ENCODE peak calls at places on chromosomes 6 and 20, in seven cellular contexts. G is GM20000, Q is fibroblast of the aortic adventitia, D is HL-60, L is fibroblast of lung, C is retinal pigment epithelial cell, X is astrocyte of the spinal cord. P is an unnamed sample.
A peak's percentile ranks its signal among the peaks of the same experiment; 100 is the strongest.

GRCh38 chr6:8658391-8658790 is 223.0 kb upstream of the SLC35B3 start:
- DNase-seq in X (no peak), C (no peak), D (no peak), L (no peak), Q (no peak), G (no peak), P (no peak)

GRCh38 chr20:46801003-46801702 is 91.7 kb downstream of the SLC2A10 start:
- DNase-seq in X (no peak), L (no peak), G (no peak), D (no peak), C (no peak), Q (no peak), P (no peak)

GRCh38 chr6:69918766-69919165 is 52.4 kb downstream of the COL19A1 start:
- DNase-seq in D (no peak), X (no peak), G (no peak), C (no peak), Q (no peak), L (peak; percentile 8), P (no peak)

GRCh38 chr6:18400831-18401446 is 13.8 kb downstream of the RNF144B start:
- DNase-seq in Q (no peak), C (no peak), X (peak; percentile 70), D (no peak), L (peak; percentile 79), G (peak; percentile 24), P (peak; percentile 50)

GRCh38 chr6:34486106-34486740 is 20.3 kb downstream of the PACSIN1 start:
- DNase-seq in D (no peak), L (no peak), G (no peak), C (no peak), Q (no peak), X (no peak), P (no peak)

GRCh38 chr6:41494212-41495115 is 51.7 kb upstream of the FOXP4 start:
- DNase-seq in Q (no peak), X (no peak), D (no peak), C (no peak), G (no peak), L (peak; percentile 48), P (no peak)

GRCh38 chr6:30985490-30985889 is 2.0 kb downstream of the MUC21 start:
- DNase-seq in G (no peak), C (no peak), L (peak; percentile 17), D (no peak), X (no peak), Q (no peak), P (no peak)

GRCh38 chr6:42512498-42513042 is 51.3 kb upstream of the UBR2 start:
- DNase-seq in X (no peak), G (no peak), C (no peak), Q (no peak), D (no peak), L (no peak), P (no peak)

GRCh38 chr6:33427585-33428218 is 7.8 kb downstream of the SYNGAP1 start:
- DNase-seq in L (no peak), X (no peak), Q (no peak), D (no peak), C (no peak), G (peak; percentile 81), P (peak; percentile 81)

DNA sequence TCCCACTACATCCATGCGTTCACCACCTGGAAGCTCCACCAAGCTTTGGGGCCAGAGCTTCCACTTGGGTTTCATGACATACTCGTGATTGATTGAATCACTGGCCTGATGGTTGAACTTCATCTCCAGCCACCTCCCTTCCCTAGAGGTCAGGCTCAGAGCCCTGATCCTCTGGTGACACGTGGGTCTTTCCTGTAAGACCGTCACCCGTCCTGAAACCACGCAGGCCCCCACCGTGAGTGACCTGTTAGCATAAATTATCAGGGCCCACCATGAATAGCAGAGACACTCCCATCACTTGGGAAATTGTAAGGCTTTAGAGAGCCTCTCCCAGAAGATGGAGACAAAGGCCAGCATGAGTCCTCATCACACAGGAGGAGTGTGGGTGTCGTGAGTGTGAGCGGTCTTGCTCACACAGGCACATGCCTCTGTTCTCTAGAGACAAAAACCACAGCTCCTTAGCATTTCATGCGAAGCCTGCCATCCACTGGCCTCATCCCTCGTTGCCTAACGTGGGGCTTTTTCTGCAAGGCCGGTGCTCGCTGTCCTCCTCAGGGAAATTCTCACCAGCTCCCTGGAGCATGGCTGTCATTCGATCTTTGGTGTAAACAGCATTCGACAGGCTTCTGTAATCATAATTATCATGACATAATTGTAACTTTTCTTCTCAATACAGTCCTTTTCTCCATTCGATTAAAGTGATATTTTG is 65.1 kb upstream of the DUSP22 start:
- DNase-seq in X (no peak), G (peak; percentile 58), C (no peak), D (no peak), L (no peak), Q (peak; percentile 40), P (peak; percentile 71)
- TF ChIP-seq CTCF in X (peak; percentile 16), G (peak; percentile 12), C (no peak), D (no peak), L (no peak), Q (no peak), P (no peak)

DNA sequence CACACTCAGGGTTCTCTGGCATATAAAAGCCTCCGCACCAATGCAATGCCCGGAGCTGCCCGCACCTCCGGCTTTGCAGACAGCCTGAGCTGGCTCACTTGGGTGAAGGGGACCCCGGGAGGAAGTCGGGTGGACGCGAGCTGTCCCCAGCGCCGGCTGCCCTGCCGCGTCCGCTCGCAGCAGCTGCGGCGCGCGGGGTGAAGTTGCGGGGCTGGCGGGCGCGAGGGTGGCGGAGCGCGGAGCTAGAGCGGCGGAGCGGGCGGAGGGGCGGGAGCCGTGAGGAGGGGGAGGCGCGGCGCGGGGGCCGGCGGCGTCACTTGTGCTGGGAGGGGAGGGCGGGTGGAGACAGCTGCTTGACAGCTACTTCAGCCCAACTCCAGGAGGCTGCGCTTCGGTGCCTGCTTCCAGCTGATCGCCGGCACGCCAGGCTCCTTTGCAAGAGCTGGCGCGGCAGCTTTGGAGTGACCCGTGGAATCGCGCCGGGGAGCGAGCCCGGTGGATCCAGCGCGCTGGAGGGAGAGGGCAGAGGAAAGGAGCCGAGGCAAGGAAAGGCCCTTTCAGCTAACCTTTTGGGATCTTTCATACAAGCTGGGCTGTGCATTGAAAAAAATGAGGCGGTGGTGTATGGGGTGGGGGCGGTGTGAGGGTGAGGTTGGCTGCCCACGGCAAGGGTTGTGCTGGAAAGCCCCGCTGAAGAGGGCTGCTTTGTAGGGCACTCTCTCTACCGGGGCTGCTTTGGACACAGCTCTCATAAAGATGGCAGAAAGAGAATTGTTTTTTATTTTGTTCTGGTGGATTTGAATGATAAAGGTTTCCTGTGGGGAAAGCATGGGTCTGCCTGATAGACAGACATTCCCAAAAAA is 24.7 kb downstream of the RIPOR2 start:
- DNase-seq in D (no peak), L (peak; percentile 67), X (no peak), G (peak; percentile 56), C (no peak), Q (peak; percentile 22), P (peak; percentile 59)
- TF ChIP-seq CTCF in D (no peak), L (no peak), X (no peak), G (no peak), C (no peak), Q (no peak), P (no peak)

GRCh38 chr20:60454491-60454890 is 496.3 kb downstream of the CDH26 start:
- DNase-seq in G (no peak), C (no peak), X (no peak), L (no peak), D (no peak), Q (no peak), P (no peak)

GRCh38 chr20:60459212-60459611 is 501.0 kb downstream of the CDH26 start:
- DNase-seq in G (no peak), C (no peak), Q (no peak), L (no peak), D (no peak), X (no peak), P (no peak)

GRCh38 chr20:60453388-60453787 is 495.2 kb downstream of the CDH26 start:
- DNase-seq in D (no peak), Q (no peak), G (no peak), X (no peak), L (no peak), C (no peak), P (no peak)

GRCh38 chr20:60455272-60455671 is 497.0 kb downstream of the CDH26 start:
- DNase-seq in X (no peak), D (no peak), C (no peak), Q (no peak), L (no peak), G (no peak), P (no peak)

DNA sequence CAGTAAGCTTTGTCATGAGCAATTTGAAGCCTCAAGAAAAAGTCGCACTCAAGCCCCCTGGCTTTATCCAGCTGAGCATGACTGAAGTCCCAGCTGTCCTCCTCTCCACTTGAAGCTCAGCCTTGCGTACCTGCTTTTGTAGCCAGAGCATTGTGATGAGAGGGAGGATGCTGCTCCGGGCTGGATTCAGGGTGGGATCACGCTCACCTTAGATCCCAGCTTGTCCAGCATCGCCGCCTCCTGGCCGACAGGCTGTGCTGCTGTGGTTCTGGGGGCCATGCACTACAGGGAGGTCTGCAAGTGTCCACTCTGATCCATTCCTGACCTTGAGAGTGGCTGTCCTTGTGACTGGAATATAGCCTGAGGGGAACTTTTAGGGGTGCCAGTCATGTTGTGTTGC is 495.6 kb downstream of the CDH26 start:
- DNase-seq in Q (no peak), G (no peak), C (no peak), X (no peak), L (no peak), D (no peak), P (no peak)
- TF ChIP-seq CTCF in Q (no peak), G (no peak), C (peak; percentile 67), X (peak; percentile 5), L (no peak), D (no peak), P (no peak)

DNA sequence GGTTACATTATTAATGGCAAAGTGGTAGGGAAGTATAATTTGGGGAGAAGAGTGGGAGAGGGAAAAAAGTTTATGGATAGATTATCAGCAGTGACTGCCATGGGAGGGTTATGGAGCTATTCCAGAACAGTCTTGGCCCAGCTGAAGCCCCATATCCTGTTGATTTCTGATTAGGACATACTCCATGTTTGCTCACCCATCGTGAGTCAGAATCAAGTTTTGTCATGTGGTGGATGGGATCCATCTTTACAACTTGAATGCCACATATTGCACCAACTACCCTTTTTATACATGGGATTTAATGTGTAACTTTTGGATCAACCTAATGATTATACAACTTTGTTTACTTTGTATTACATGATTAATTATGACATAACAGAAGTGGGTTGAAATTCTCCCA is 217.0 kb downstream of the HAO1 start:
- DNase-seq in G (no peak), L (peak; percentile 52), Q (peak; percentile 93), D (no peak), C (no peak), X (peak; percentile 22), P (no peak)
- TF ChIP-seq CTCF in G (no peak), L (no peak), Q (no peak), D (no peak), C (no peak), X (no peak), P (no peak)

GRCh38 chr6:127768223-127768622 is 132.6 kb downstream of the THEMIS start:
- DNase-seq in C (no peak), L (no peak), X (no peak), Q (no peak), G (no peak), D (no peak), P (no peak)
- TF ChIP-seq CTCF in C (no peak), L (no peak), X (no peak), Q (no peak), G (no peak), D (no peak), P (no peak)

P was measured in GM13976.